ENCODE peak calls at places on chromosomes 13 and 19, in five cellular contexts. L is neural progenitor cell, V is upper lobe of right lung, S is stomach, C is astrocyte of the spinal cord. J is an unnamed sample.

GRCh38 chr13:25971077-25971476 is 80.7 kb downstream of the SHISA2 start:
- DNase-seq in L (peak), C (no peak), S (no peak), V (no peak), J (no peak)

GRCh38 chr13:20547479-20547908 is 19.5 kb upstream of the IFT88 start:
- DNase-seq in S (no peak), V (no peak), C (no peak), L (no peak), J (no peak)

GRCh38 chr19:904545-904944 is 8.5 kb downstream of the R3HDM4 start:
- DNase-seq in V (no peak), S (no peak), L (no peak), C (no peak), J (no peak)

GRCh38 chr13:34085199-34085598 is 267.2 kb downstream of the RFC3 start:
- DNase-seq in C (no peak), V (no peak), S (no peak), L (no peak), J (no peak)

GRCh38 chr19:35977446-35978222 is 17.4 kb upstream of the SDHAF1 start:
- DNase-seq in V (no peak), L (peak), S (no peak), C (no peak), J (no peak)

GRCh38 chr19:16143399-16144215 is at the start of gene HSH2D:
- DNase-seq in C (no peak), V (peak), S (peak), L (no peak), J (no peak)

GRCh38 chr19:48746738-48747575 is at the start of gene IZUMO1:
- DNase-seq in S (peak), V (peak), L (peak), C (peak), J (peak)

GRCh38 chr13:48159436-48160225 is 64.7 kb upstream of the MED4 start:
- DNase-seq in C (peak), S (no peak), L (no peak), V (no peak), J (no peak)

GRCh38 chr13:30429721-30430694 is 7.7 kb downstream of the UBE2L5 start:
- DNase-seq in S (no peak), V (no peak), L (no peak), C (peak), J (peak)

GRCh38 chr19:4267101-4267900 is 11.8 kb upstream of the SHD start:
- DNase-seq in V (peak), S (peak), L (peak), C (peak), J (peak)

GRCh38 chr13:23960566-23961156 is 63.4 kb upstream of the C1QTNF9B start:
- DNase-seq in V (no peak), L (peak), S (no peak), C (peak), J (peak)

GRCh38 chr13:99399623-99399974 is 92.4 kb upstream of the GPR183 start:
- DNase-seq in S (peak), L (no peak), C (no peak), V (no peak), J (no peak)

GRCh38 chr13:84847107-84847506 is 952.1 kb downstream of the SLITRK6 start:
- DNase-seq in V (no peak), L (no peak), C (no peak), S (no peak), J (no peak)

GRCh38 chr13:84845875-84846619 is 953.2 kb downstream of the SLITRK6 start:
- DNase-seq in S (no peak), C (no peak), V (no peak), L (no peak), J (no peak)

GRCh38 chr13:84843368-84843767 is 955.9 kb downstream of the SLITRK6 start:
- DNase-seq in S (no peak), C (no peak), L (no peak), V (no peak), J (no peak)

DNA sequence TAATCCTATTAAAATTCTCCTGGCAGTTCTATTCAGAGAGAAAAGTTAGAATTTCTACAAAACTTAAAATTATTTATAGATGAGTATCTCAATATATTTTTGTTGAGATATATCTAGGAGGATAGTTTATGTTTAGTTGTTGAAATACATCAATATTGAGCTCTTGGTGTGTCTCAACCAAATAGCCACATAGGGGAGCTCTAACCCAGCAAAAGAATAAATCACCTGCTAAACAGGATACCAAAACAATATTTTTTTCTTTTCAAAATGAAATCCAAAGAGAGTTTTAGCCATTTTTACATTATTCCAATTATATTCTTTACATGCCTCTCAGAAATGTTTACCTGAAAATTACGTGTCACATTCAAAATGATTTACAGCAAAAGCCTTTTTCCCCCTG is 954.7 kb downstream of the SLITRK6 start:
- DNase-seq in L (peak), S (no peak), C (peak), V (no peak), J (no peak)
- H3K4me3 ChIP-seq in L (no peak), S (no peak), C (no peak), V (no peak), J (no peak)

GRCh38 chr13:49858183-49858856 is 65.8 kb upstream of the KPNA3 start:
- DNase-seq in S (no peak), L (no peak), C (peak), V (no peak), J (peak)
- H3K4me3 ChIP-seq in S (no peak), L (no peak), C (no peak), V (no peak), J (no peak)

DNA sequence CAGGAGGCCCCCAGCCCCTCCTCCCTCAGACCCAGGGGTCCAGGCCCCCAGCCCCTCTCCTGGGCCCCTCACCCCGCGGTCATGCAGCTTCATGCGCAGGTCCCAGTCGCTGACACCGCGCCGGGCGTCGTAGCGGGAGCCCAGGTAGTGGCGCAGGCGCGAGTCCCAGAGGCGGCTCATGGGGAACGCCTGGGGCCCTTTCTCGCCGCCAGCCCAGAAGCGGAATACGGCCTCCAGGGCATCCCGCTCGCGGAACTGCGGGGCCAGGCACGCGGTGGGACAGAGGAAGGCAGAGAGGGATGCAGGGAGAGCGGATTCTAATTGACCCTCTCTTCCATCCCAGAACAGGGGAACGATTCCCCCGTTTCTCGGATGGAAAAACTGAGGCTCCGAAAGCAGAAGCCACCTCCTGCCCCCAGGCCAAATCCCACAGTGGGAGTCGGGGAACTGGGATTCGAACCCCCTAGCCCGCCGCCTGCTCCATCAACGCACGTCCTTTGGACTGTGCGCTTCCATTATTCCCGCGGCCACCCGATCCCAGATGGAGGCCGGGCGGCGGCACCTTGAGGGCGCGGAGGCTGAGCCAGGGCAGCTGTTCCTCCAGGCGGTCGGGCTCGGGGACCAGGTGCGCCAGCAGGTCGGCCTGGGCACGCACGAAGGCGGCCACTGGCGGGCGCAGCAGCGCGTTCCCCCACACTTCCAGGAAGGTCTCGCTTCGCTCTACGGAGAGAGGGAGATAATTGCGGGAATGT is 4.2 kb upstream of the TNNI3 start:
- DNase-seq in S (no peak), C (no peak), V (no peak), L (no peak), J (no peak)
- H3K4me3 ChIP-seq in S (no peak), C (no peak), V (no peak), L (no peak), J (no peak)

GRCh38 chr13:85853161-85853894 is 54.1 kb upstream of the SLITRK6 start:
- DNase-seq in C (no peak), V (no peak), S (no peak), L (no peak), J (no peak)
- H3K4me3 ChIP-seq in C (no peak), V (no peak), S (no peak), L (no peak), J (no peak)

DNA sequence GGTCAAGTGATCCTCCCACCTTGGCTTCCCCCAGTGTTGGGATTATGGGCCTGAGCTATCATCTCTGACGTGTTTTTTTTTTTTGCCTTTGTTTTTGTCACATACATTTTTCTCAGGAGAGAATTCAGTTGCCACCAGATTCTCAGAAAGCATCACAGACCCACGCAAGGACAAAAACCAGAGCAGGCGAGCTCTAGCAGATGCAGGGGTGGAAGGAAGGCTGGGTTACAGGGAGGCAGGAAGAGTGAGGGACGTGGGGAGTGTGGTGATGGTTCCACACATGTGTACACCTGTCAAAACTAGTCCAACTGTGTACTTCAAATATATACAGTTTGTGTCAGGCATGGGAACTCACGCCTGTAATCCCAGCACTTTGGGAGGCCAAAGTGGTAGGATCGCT is 4.3 kb downstream of the TMEM161A start:
- DNase-seq in C (no peak), V (no peak), L (no peak), S (no peak), J (no peak)
- H3K4me3 ChIP-seq in C (no peak), V (no peak), L (no peak), S (no peak), J (no peak)

GRCh38 chr13:110305949-110306339 is 1.0 kb downstream of the COL4A1 start:
- DNase-seq in V (no peak), L (no peak), S (no peak), C (no peak), J (peak)
- H3K4me3 ChIP-seq in V (peak), L (peak), S (peak), C (peak), J (peak)